ENCODE peak calls at places on chromosome 22, in four cellular contexts. U is fibroblast of the conjunctiva; G is activated T-helper 1 cell treated with Interleukin-2 at 50 U/mL for 16 hours; D is CD4-positive, alpha-beta memory T cell. C is an unnamed sample.

GRCh38 chr22:28883917-28884753 is 763 bp downstream of the ZNRF3 start:
- DNase-seq in U (no peak), G (peak; percentile 13), D (peak; percentile 64), C (peak; percentile 19)

GRCh38 chr22:50249382-50250248 is 1.4 kb downstream of the HDAC10 start:
- DNase-seq in U (no peak), G (no peak), D (no peak), C (no peak)

GRCh38 chr22:45468872-45469572 is 33.7 kb upstream of the FBLN1 start:
- DNase-seq in U (peak; percentile 59), G (no peak), D (no peak), C (no peak)

GRCh38 chr22:29211066-29211841 is 5.6 kb downstream of the EMID1 start:
- DNase-seq in U (no peak), G (no peak), D (no peak), C (no peak)

GRCh38 chr22:39253427-39254070 is 8.8 kb upstream of the PDGFB start:
- DNase-seq in U (peak; percentile 39), G (no peak), D (no peak), C (peak; percentile 44)

GRCh38 chr22:38172016-38172431 is 9.6 kb downstream of the PLA2G6 start:
- DNase-seq in U (no peak), G (no peak), D (no peak), C (no peak)

GRCh38 chr22:19184276-19184997 is 5.9 kb upstream of the SLC25A1 start:
- DNase-seq in U (no peak), G (no peak), D (no peak), C (no peak)

GRCh38 chr22:19174106-19175025 is 4.2 kb downstream of the SLC25A1 start:
- DNase-seq in U (peak; percentile 66), G (no peak), D (no peak), C (no peak)

GRCh38 chr22:21067901-21068680 is 22.3 kb downstream of the LRRC74B start:
- DNase-seq in U (no peak), G (no peak), D (no peak), C (no peak)

GRCh38 chr22:24930678-24931077 is 15.8 kb downstream of the LHFPL7 start:
- DNase-seq in U (no peak), G (no peak), D (no peak), C (no peak)

GRCh38 chr22:30426395-30427353 is 1.1 kb downstream of the MTFP1 start:
- DNase-seq in U (peak; percentile 64), G (peak; percentile 72), D (peak; percentile 89), C (peak; percentile 89)

GRCh38 chr22:41596776-41597634 is 7.4 kb upstream of the PMM1 start:
- DNase-seq in U (no peak), G (no peak), D (no peak), C (peak; percentile 44)

GRCh38 chr22:50071432-50072166 is 13.5 kb upstream of the TTLL8 start:
- DNase-seq in U (no peak), G (no peak), D (no peak), C (no peak)

GRCh38 chr22:19463008-19463407 is 15.5 kb upstream of the C22orf39 start:
- DNase-seq in U (no peak), G (no peak), D (no peak), C (no peak)

GRCh38 chr22:36417281-36417686 is 29.5 kb upstream of the MYH9 start:
- DNase-seq in U (no peak), G (no peak), D (no peak), C (no peak)

GRCh38 chr22:31556627-31557203 is 60.4 kb downstream of the SFI1 start:
- DNase-seq in U (peak; percentile 13), G (no peak), D (no peak), C (peak; percentile 39)

GRCh38 chr22:27057717-27058116 is 400.3 kb downstream of the MIAT start:
- DNase-seq in U (no peak), G (no peak), D (no peak), C (no peak)

GRCh38 chr22:18970180-18970947 is 34.3 kb upstream of the PRODH start:
- DNase-seq in U (no peak), G (no peak), D (no peak), C (no peak)

GRCh38 chr22:47125603-47126002 is 363.2 kb downstream of the TBC1D22A start:
- DNase-seq in U (no peak), G (no peak), D (no peak), C (peak; percentile 8)

GRCh38 chr22:25495286-25495685 is 69.2 kb upstream of the GRK3 start:
- DNase-seq in U (no peak), G (no peak), D (no peak), C (no peak)

C was measured in CD4-positive, CD25-positive, alpha-beta regulatory T cell.